ENCODE peak calls at places on chromosomes 13 and 19, in eight cellular contexts. X is ACHN; Z is lung; Y is mesendoderm; Q is stimulated activated CD8-positive, alpha-beta memory T cell treated with anti-CD3 and anti-CD28 coated beads, Interleukin-4, amount 100 ng/mL, for 24 hours; W is pancreas; M is neuronal stem cell; A is activated CD4-positive, alpha-beta T cell treated with anti-CD3 and anti-CD28 coated beads for 4 hours. J is an unnamed sample.

GRCh38 chr19:36245210-36246005 is 30.5 kb downstream of the ZNF146 start:
- DNase-seq in M (peak; percentile 54), Q (no peak), Y (peak; percentile 93), A (no peak), Z (no peak), X (no peak), W (no peak), J (no peak)

GRCh38 chr19:17775245-17775927 is 19.6 kb upstream of the B3GNT3 start:
- DNase-seq in A (peak; percentile 41), Q (no peak), X (peak; percentile 52), Y (peak; percentile 62), Z (no peak), W (no peak), M (peak; percentile 59), J (peak; percentile 45)

GRCh38 chr19:31591258-31591657 is 242.0 kb upstream of the TSHZ3 start:
- DNase-seq in Q (no peak), Z (no peak), W (no peak), X (no peak), Y (peak; percentile 19), M (no peak), A (no peak), J (no peak)

GRCh38 chr19:54339646-54340358 is 840 bp upstream of the LILRA4 start:
- DNase-seq in A (no peak), Q (no peak), Y (no peak), W (no peak), X (no peak), M (no peak), Z (no peak), J (no peak)

GRCh38 chr19:58037927-58038687 is 4.3 kb downstream of the ZSCAN1 start:
- DNase-seq in Q (no peak), W (no peak), X (no peak), A (no peak), Y (peak; percentile 70), M (no peak), Z (no peak), J (no peak)

GRCh38 chr13:26557051-26557392 is 461 bp upstream of the WASF3 start:
- DNase-seq in A (no peak), Q (no peak), W (no peak), X (no peak), Y (no peak), M (no peak), Z (no peak), J (no peak)

GRCh38 chr19:21233691-21234090 is 91.9 kb downstream of the ZNF431 start:
- DNase-seq in Y (no peak), Z (no peak), M (no peak), W (no peak), A (no peak), Q (no peak), X (no peak), J (no peak)

GRCh38 chr13:114174529-114174941 is 4.5 kb upstream of the CFAP97D2 start:
- DNase-seq in Q (no peak), M (no peak), Y (no peak), A (no peak), Z (no peak), W (no peak), X (no peak), J (no peak)

GRCh38 chr13:20945952-20946383 is 43.4 kb upstream of the XPO4 start:
- DNase-seq in W (no peak), X (no peak), Z (no peak), Q (no peak), A (no peak), M (no peak), Y (no peak), J (no peak)

GRCh38 chr13:65453982-65454381 is 1776.2 kb downstream of the PCDH9 start:
- DNase-seq in Z (no peak), A (no peak), Y (no peak), M (no peak), X (peak; percentile 45), Q (no peak), W (no peak), J (no peak)

GRCh38 chr19:16509141-16510061 is 13.2 kb downstream of the C19orf44 start:
- DNase-seq in X (no peak), Y (no peak), M (no peak), Q (no peak), Z (no peak), W (no peak), A (no peak), J (no peak)

GRCh38 chr19:50458396-50459066 is 17.8 kb upstream of the EMC10 start:
- DNase-seq in Z (no peak), A (no peak), W (no peak), X (no peak), Q (no peak), Y (no peak), M (no peak), J (no peak)

GRCh38 chr13:23792680-23793079 is 96.5 kb downstream of the MIPEP start:
- DNase-seq in Z (no peak), M (no peak), Q (no peak), W (no peak), X (no peak), Y (no peak), A (no peak), J (no peak)

GRCh38 chr13:110331362-110331761 is 24.3 kb downstream of the COL4A2 start:
- DNase-seq in A (no peak), W (no peak), Z (no peak), Q (no peak), X (no peak), M (no peak), Y (no peak), J (no peak)

GRCh38 chr13:97225533-97225932 is 3.4 kb downstream of the MBNL2 start:
- DNase-seq in M (no peak), Y (no peak), Z (no peak), X (peak; percentile 29), W (no peak), Q (no peak), A (no peak), J (no peak)

GRCh38 chr19:38679839-38680238 is 32.4 kb downstream of the ACTN4 start:
- DNase-seq in X (peak; percentile 26), Q (no peak), W (no peak), Y (no peak), Z (no peak), M (no peak), A (no peak), J (no peak)

GRCh38 chr13:113862766-113863510 is 938 bp downstream of the GAS6 start:
- DNase-seq in Q (no peak), M (no peak), Y (peak; percentile 63), W (peak; percentile 57), X (no peak), Z (no peak), A (no peak), J (peak; percentile 17)

GRCh38 chr13:75481176-75482069 is 546 bp downstream of the TBC1D4 start:
- DNase-seq in M (peak; percentile 51), Y (peak; percentile 59), X (peak; percentile 27), Q (peak; percentile 2), W (peak; percentile 13), Z (peak; percentile 31), A (peak; percentile 3), J (peak; percentile 72)

GRCh38 chr19:49881186-49881585 is 3.7 kb downstream of the TBC1D17 start:
- DNase-seq in M (no peak), Y (no peak), Q (no peak), X (no peak), Z (no peak), W (no peak), A (no peak), J (no peak)

GRCh38 chr13:97435794-97436193 is 1.8 kb downstream of the RAP2A start:
- DNase-seq in W (no peak), M (no peak), Q (no peak), X (no peak), Y (no peak), A (no peak), Z (no peak), J (no peak)

GRCh38 chr13:91450913-91451312 is 52.5 kb downstream of the GPC5 start:
- DNase-seq in Z (no peak), A (no peak), X (no peak), M (no peak), Y (no peak), Q (no peak), W (no peak), J (no peak)

GRCh38 chr19:29326351-29326750 is 113.4 kb upstream of the UQCRFS1 start:
- DNase-seq in W (no peak), X (no peak), M (no peak), A (no peak), Q (no peak), Y (peak; percentile 22), Z (peak; percentile 22), J (no peak)

GRCh38 chr13:75869981-75870380 is 233.9 kb downstream of the LMO7 start:
- DNase-seq in X (no peak), Z (no peak), W (no peak), M (no peak), Q (no peak), A (no peak), Y (no peak), J (no peak)

GRCh38 chr13:73547239-73547638 is 488.4 kb downstream of the KLF5 start:
- DNase-seq in M (no peak), Q (no peak), A (no peak), Z (no peak), W (no peak), Y (no peak), X (no peak), J (no peak)

GRCh38 chr13:101942038-101942437 is 459.8 kb downstream of the FGF14 start:
- DNase-seq in Y (peak; percentile 71), Q (no peak), W (no peak), X (peak; percentile 40), Z (no peak), M (peak; percentile 54), A (no peak), J (no peak)

GRCh38 chr19:20964798-20965197 is 41.7 kb downstream of the ZNF85 start:
- DNase-seq in A (no peak), X (no peak), W (no peak), Y (peak; percentile 28), Z (no peak), M (no peak), Q (no peak), J (no peak)

GRCh38 chr19:1084024-1084868 is 10.9 kb downstream of the POLR2E start:
- DNase-seq in M (no peak), Q (no peak), X (peak; percentile 36), Y (no peak), W (no peak), Z (no peak), A (no peak), J (no peak)

GRCh38 chr19:30864460-30865215 is 484.6 kb downstream of the TSHZ3 start:
- DNase-seq in Z (no peak), A (no peak), W (no peak), Q (no peak), X (no peak), Y (no peak), M (no peak), J (no peak)

GRCh38 chr19:19860756-19861390 is 4.8 kb upstream of the ZNF253 start:
- DNase-seq in X (no peak), M (peak; percentile 84), Z (no peak), Y (peak; percentile 99), Q (no peak), A (peak; percentile 56), W (no peak), J (no peak)

GRCh38 chr19:45451181-45451849 is 16.5 kb upstream of the FOSB start:
- DNase-seq in M (no peak), W (no peak), X (no peak), A (peak; percentile 24), Q (no peak), Z (peak; percentile 46), Y (peak; percentile 59), J (no peak)

GRCh38 chr13:33884506-33885221 is 66.7 kb downstream of the RFC3 start:
- DNase-seq in Q (no peak), M (no peak), Y (no peak), W (no peak), A (no peak), X (no peak), Z (no peak), J (no peak)

GRCh38 chr13:96650301-96650886 is 343.9 kb downstream of the OXGR1 start:
- DNase-seq in W (no peak), M (no peak), Y (peak; percentile 73), Z (no peak), A (no peak), Q (no peak), X (peak; percentile 78), J (no peak)

GRCh38 chr19:7926727-7927604 is 1.0 kb upstream of the CTXN1 start:
- DNase-seq in M (no peak), A (no peak), Y (no peak), X (no peak), Q (no peak), Z (no peak), W (peak; percentile 13), J (no peak)

GRCh38 chr19:17889609-17890214 is 18.0 kb downstream of the SLC5A5 start:
- DNase-seq in M (peak; percentile 67), A (no peak), Y (peak; percentile 74), X (peak; percentile 46), Z (no peak), W (no peak), Q (no peak), J (peak; percentile 62)

J was measured in HEK293T.